ENCODE peak calls at places on chromosomes 6 and 20, in ten cellular contexts. C, Z, W, A, S, U, F, M, R and I are unnamed samples.

GRCh38 chr20:19814241-19814640 is 56.2 kb downstream of the RIN2 start:
- DNase-seq in C (no peak), Z (no peak), W (no peak), A (no peak), S (no peak), U (no peak), F (no peak), M (no peak), R (no peak), I (no peak)

GRCh38 chr6:147157930-147158329 is 46.3 kb upstream of the STXBP5 start:
- DNase-seq in C (no peak), Z (no peak), W (no peak), A (no peak), S (no peak), U (no peak), F (no peak), M (no peak), R (no peak), I (no peak)

GRCh38 chr6:137102050-137102848 is 57.5 kb upstream of the IL20RA start:
- DNase-seq in C (no peak), Z (peak), W (no peak), A (no peak), S (no peak), U (no peak), F (no peak), M (no peak), R (no peak), I (no peak)

GRCh38 chr6:168201383-168201782 is 118.2 kb downstream of the DACT2 start:
- DNase-seq in C (no peak), Z (no peak), W (no peak), A (no peak), S (no peak), U (no peak), F (no peak), M (no peak), R (peak), I (no peak)

GRCh38 chr6:56486681-56487080 is 156.0 kb downstream of the DST start:
- DNase-seq in C (no peak), Z (peak), W (no peak), A (no peak), S (no peak), U (no peak), F (no peak), M (no peak), R (no peak), I (no peak)

GRCh38 chr6:5762561-5762968 is 244.2 kb downstream of the NRN1 start:
- DNase-seq in C (peak), Z (no peak), W (no peak), A (no peak), S (no peak), U (no peak), F (peak), M (no peak), R (no peak), I (no peak)

GRCh38 chr6:170049641-170050491 is 241.0 kb downstream of the DLL1 start:
- DNase-seq in C (peak), Z (no peak), W (no peak), A (peak), S (no peak), U (no peak), F (no peak), M (no peak), R (no peak), I (no peak)

GRCh38 chr6:146289816-146290588 is 253.6 kb upstream of the RAB32 start:
- DNase-seq in C (no peak), Z (peak), W (no peak), A (no peak), S (no peak), U (no peak), F (no peak), M (no peak), R (no peak), I (no peak)

GRCh38 chr6:160279850-160280249 is 21.2 kb upstream of the SLC22A2 start:
- DNase-seq in C (no peak), Z (no peak), W (no peak), A (no peak), S (no peak), U (no peak), F (no peak), M (no peak), R (no peak), I (no peak)

GRCh38 chr6:45132683-45133294 is 195.3 kb upstream of the RUNX2 start:
- DNase-seq in C (no peak), Z (no peak), W (no peak), A (no peak), S (no peak), U (no peak), F (no peak), M (no peak), R (no peak), I (no peak)

GRCh38 chr6:45633272-45633908 is 255.7 kb upstream of the SUPT3H start:
- DNase-seq in C (no peak), Z (no peak), W (no peak), A (no peak), S (no peak), U (no peak), F (no peak), M (no peak), R (no peak), I (no peak)

GRCh38 chr20:19692685-19693119 is 65.4 kb upstream of the RIN2 start:
- DNase-seq in C (peak), Z (peak), W (peak), A (peak), S (peak), U (peak), F (peak), M (peak), R (peak), I (no peak)